ENCODE peak calls at places on chromosomes 16 and 17, in ten cellular contexts. M is Right ventricle myocardium superior; H is B cell; E is activated CD4-positive, alpha-beta T cell treated with anti-CD3 and anti-CD28 coated beads, Interleukin-2, amount 50 U/mL, for 4 hours; L is ovary; R is IMR-90; T is GM13976; B is kidney; O is CD4-positive, alpha-beta T cell; G is stimulated activated CD4-positive, alpha-beta T cell treated with anti-CD3 and anti-CD28 coated beads, TNF-alpha, amount 100 ng/mL, for 1 hour. W is an unnamed sample.

GRCh38 chr16:48613061-48613957 is 3.3 kb upstream of the N4BP1 start:
- DNase-seq in G (no peak), T (peak; percentile 71), H (peak; percentile 36), L (no peak), E (peak; percentile 35), M (no peak), R (peak; percentile 90), B (no peak), O (peak; percentile 63), W (peak; percentile 30)

GRCh38 chr17:17691468-17692263 is 10.4 kb downstream of the RAI1 start:
- DNase-seq in L (peak; percentile 54), B (no peak), O (no peak), H (peak; percentile 38), G (no peak), E (no peak), M (no peak), T (peak; percentile 71), R (no peak), W (peak; percentile 84)

GRCh38 chr17:3474212-3474611 is 1.6 kb upstream of the ASPA start:
- DNase-seq in R (no peak), T (no peak), M (no peak), E (no peak), B (no peak), O (no peak), G (no peak), H (no peak), L (no peak), W (no peak)

GRCh38 chr17:57859601-57860413 is 10.0 kb upstream of the MRPS23 start:
- DNase-seq in R (no peak), E (no peak), O (no peak), H (no peak), T (no peak), M (peak; percentile 21), B (no peak), L (no peak), G (no peak), W (no peak)

GRCh38 chr17:17913695-17914332 is 58.4 kb downstream of the TOM1L2 start:
- DNase-seq in E (peak; percentile 17), G (no peak), R (peak; percentile 90), H (no peak), T (peak; percentile 45), L (peak; percentile 72), B (peak; percentile 90), O (peak; percentile 46), M (peak; percentile 68), W (no peak)

GRCh38 chr17:27180322-27180721 is 113.6 kb upstream of the WSB1 start:
- DNase-seq in T (no peak), L (no peak), G (no peak), O (no peak), E (no peak), M (no peak), H (no peak), R (no peak), B (no peak), W (no peak)

GRCh38 chr17:28712037-28712704 is 483 bp upstream of the PROCA1 start:
- DNase-seq in E (peak; percentile 59), T (peak; percentile 87), G (peak; percentile 57), B (peak; percentile 88), H (peak; percentile 80), R (no peak), O (peak; percentile 62), M (peak; percentile 81), L (peak; percentile 72), W (peak; percentile 75)

GRCh38 chr16:57732011-57732410 is 3.6 kb upstream of the KATNB1 start:
- DNase-seq in E (no peak), R (peak; percentile 25), M (no peak), O (no peak), B (no peak), H (no peak), L (no peak), G (no peak), T (no peak), W (no peak)

GRCh38 chr16:70437582-70438324 is 1.1 kb downstream of the ST3GAL2 start:
- DNase-seq in G (no peak), O (no peak), E (no peak), L (no peak), R (peak; percentile 69), T (peak; percentile 29), H (no peak), M (no peak), B (no peak), W (no peak)

GRCh38 chr16:88655733-88656281 is 5.0 kb upstream of the CYBA start:
- DNase-seq in B (no peak), E (no peak), O (no peak), H (no peak), L (no peak), R (no peak), G (no peak), M (no peak), T (no peak), W (no peak)

GRCh38 chr17:12136646-12137045 is 116.0 kb downstream of the MAP2K4 start:
- DNase-seq in G (no peak), L (no peak), M (no peak), E (no peak), B (no peak), O (no peak), H (no peak), R (no peak), T (no peak), W (no peak)

GRCh38 chr16:57642368-57643135 is 14.1 kb downstream of the ADGRG1 start:
- DNase-seq in O (no peak), B (no peak), M (no peak), G (no peak), T (no peak), L (no peak), R (no peak), E (no peak), H (no peak), W (no peak)

GRCh38 chr17:79840204-79840988 is 1.2 kb upstream of the CBX4 start:
- DNase-seq in G (no peak), E (no peak), M (peak; percentile 90), T (no peak), R (peak; percentile 31), L (peak; percentile 86), B (peak; percentile 86), H (peak; percentile 61), O (peak; percentile 46), W (no peak)

GRCh38 chr17:76805319-76805718 is 62.9 kb upstream of the MGAT5B start:
- DNase-seq in O (no peak), R (peak; percentile 34), M (no peak), G (no peak), L (no peak), B (no peak), H (no peak), T (no peak), E (no peak), W (no peak)

GRCh38 chr16:17803625-17804410 is 333.1 kb upstream of the XYLT1 start:
- DNase-seq in T (no peak), R (peak; percentile 97), M (no peak), H (no peak), E (no peak), O (no peak), B (no peak), L (no peak), G (no peak), W (no peak)

GRCh38 chr17:15378243-15378642 is 36.8 kb upstream of the TEKT3 start:
- DNase-seq in B (no peak), O (no peak), L (no peak), G (no peak), R (no peak), M (no peak), T (no peak), H (no peak), E (no peak), W (no peak)